ENCODE peak calls at places on chromosome 15, in ten cellular contexts. One of them, this sample, is unnamed.

GRCh38 chr15:56871867-56872266 is 46.6 kb upstream of the TCF12 start:
- DNase-seq in transverse colon: no peak
- DNase-seq in body of pancreas: no peak
- DNase-seq in A549: no peak
- DNase-seq in uterus: no peak
- DNase-seq in stomach: no peak
- DNase-seq in tibial nerve: no peak
- DNase-seq in ovary: no peak
- DNase-seq in GM12878: no peak
- DNase-seq in heart left ventricle: no peak
- DNase-seq in this sample: no peak

GRCh38 chr15:37004373-37004869 is 95.9 kb downstream of the MEIS2 start:
- DNase-seq in uterus: no peak
- DNase-seq in stomach: no peak
- DNase-seq in heart left ventricle: no peak
- DNase-seq in GM12878: no peak
- DNase-seq in body of pancreas: no peak
- DNase-seq in A549: no peak
- DNase-seq in tibial nerve: no peak
- DNase-seq in ovary: no peak
- DNase-seq in transverse colon: no peak
- DNase-seq in this sample: no peak

GRCh38 chr15:57902155-57902554 is 163.4 kb downstream of the ALDH1A2 start:
- DNase-seq in GM12878: no peak
- DNase-seq in tibial nerve: no peak
- DNase-seq in A549: no peak
- DNase-seq in transverse colon: no peak
- DNase-seq in uterus: no peak
- DNase-seq in ovary: no peak
- DNase-seq in body of pancreas: no peak
- DNase-seq in stomach: no peak
- DNase-seq in heart left ventricle: no peak
- DNase-seq in this sample: no peak

GRCh38 chr15:90530250-90531051 is 728 bp downstream of the CRTC3 start:
- DNase-seq in ovary: peak; percentile 78
- DNase-seq in tibial nerve: peak; percentile 17
- DNase-seq in heart left ventricle: peak; percentile 76
- DNase-seq in stomach: peak; percentile 44
- DNase-seq in GM12878: no peak
- DNase-seq in body of pancreas: peak; percentile 52
- DNase-seq in transverse colon: peak; percentile 57
- DNase-seq in uterus: peak; percentile 41
- DNase-seq in A549: peak; percentile 40
- DNase-seq in this sample: peak; percentile 59

GRCh38 chr15:25062551-25063430 is 108.0 kb downstream of the SNRPN start:
- DNase-seq in body of pancreas: peak; percentile 4
- DNase-seq in stomach: no peak
- DNase-seq in GM12878: no peak
- DNase-seq in heart left ventricle: no peak
- DNase-seq in A549: no peak
- DNase-seq in tibial nerve: no peak
- DNase-seq in uterus: no peak
- DNase-seq in ovary: no peak
- DNase-seq in transverse colon: no peak
- DNase-seq in this sample: peak; percentile 17

GRCh38 chr15:59438891-59439290 is 905 bp downstream of the FAM81A start:
- DNase-seq in A549: peak; percentile 38
- DNase-seq in ovary: peak; percentile 32
- DNase-seq in body of pancreas: no peak
- DNase-seq in heart left ventricle: no peak
- DNase-seq in transverse colon: peak; percentile 71
- DNase-seq in stomach: no peak
- DNase-seq in uterus: peak; percentile 56
- DNase-seq in GM12878: no peak
- DNase-seq in tibial nerve: no peak
- DNase-seq in this sample: no peak

GRCh38 chr15:80572337-80572736 is 122.8 kb upstream of the ABHD17C start:
- DNase-seq in stomach: peak; percentile 15
- DNase-seq in tibial nerve: no peak
- DNase-seq in GM12878: no peak
- DNase-seq in ovary: no peak
- DNase-seq in transverse colon: no peak
- DNase-seq in uterus: no peak
- DNase-seq in body of pancreas: no peak
- DNase-seq in A549: no peak
- DNase-seq in heart left ventricle: no peak
- DNase-seq in this sample: peak; percentile 8

GRCh38 chr15:79898369-79898768 is 1.6 kb upstream of the MTHFS start:
- DNase-seq in ovary: no peak
- DNase-seq in uterus: no peak
- DNase-seq in GM12878: no peak
- DNase-seq in body of pancreas: no peak
- DNase-seq in transverse colon: no peak
- DNase-seq in heart left ventricle: no peak
- DNase-seq in stomach: no peak
- DNase-seq in A549: no peak
- DNase-seq in tibial nerve: no peak
- DNase-seq in this sample: no peak

GRCh38 chr15:74214324-74215021 is 11.9 kb upstream of the STRA6 start:
- DNase-seq in stomach: no peak
- DNase-seq in heart left ventricle: no peak
- DNase-seq in uterus: no peak
- DNase-seq in A549: no peak
- DNase-seq in GM12878: no peak
- DNase-seq in ovary: no peak
- DNase-seq in body of pancreas: no peak
- DNase-seq in transverse colon: no peak
- DNase-seq in tibial nerve: no peak
- DNase-seq in this sample: no peak

GRCh38 chr15:74216949-74217348 is 14.4 kb upstream of the STRA6 start:
- DNase-seq in heart left ventricle: no peak
- DNase-seq in GM12878: no peak
- DNase-seq in ovary: no peak
- DNase-seq in A549: no peak
- DNase-seq in body of pancreas: no peak
- DNase-seq in uterus: no peak
- DNase-seq in transverse colon: no peak
- DNase-seq in stomach: no peak
- DNase-seq in tibial nerve: no peak
- DNase-seq in this sample: no peak

GRCh38 chr15:74218172-74218885 is 15.7 kb upstream of the STRA6 start:
- DNase-seq in GM12878: no peak
- DNase-seq in transverse colon: no peak
- DNase-seq in ovary: no peak
- DNase-seq in uterus: no peak
- DNase-seq in stomach: no peak
- DNase-seq in body of pancreas: no peak
- DNase-seq in A549: no peak
- DNase-seq in heart left ventricle: no peak
- DNase-seq in tibial nerve: no peak
- DNase-seq in this sample: no peak

GRCh38 chr15:74213858-74214284 is 11.3 kb upstream of the STRA6 start:
- DNase-seq in uterus: no peak
- DNase-seq in body of pancreas: no peak
- DNase-seq in transverse colon: no peak
- DNase-seq in GM12878: no peak
- DNase-seq in tibial nerve: no peak
- DNase-seq in A549: no peak
- DNase-seq in heart left ventricle: no peak
- DNase-seq in stomach: no peak
- DNase-seq in ovary: no peak
- DNase-seq in this sample: no peak

GRCh38 chr15:74215958-74216357 is 13.4 kb upstream of the STRA6 start:
- DNase-seq in uterus: no peak
- DNase-seq in body of pancreas: no peak
- DNase-seq in tibial nerve: no peak
- DNase-seq in ovary: no peak
- DNase-seq in A549: no peak
- DNase-seq in stomach: no peak
- DNase-seq in heart left ventricle: no peak
- DNase-seq in transverse colon: no peak
- DNase-seq in GM12878: no peak
- DNase-seq in this sample: no peak
- TF ChIP-seq POLR2A in uterus: no peak
- TF ChIP-seq POLR2A in body of pancreas: no peak
- TF ChIP-seq POLR2A in tibial nerve: no peak
- TF ChIP-seq POLR2A in ovary: no peak
- TF ChIP-seq POLR2A in A549: no peak
- TF ChIP-seq POLR2A in stomach: no peak
- TF ChIP-seq POLR2A in heart left ventricle: no peak
- TF ChIP-seq POLR2A in transverse colon: no peak
- TF ChIP-seq POLR2A in GM12878: no peak
- TF ChIP-seq POLR2A in this sample: no peak

GRCh38 chr15:40543082-40543481 is 21.8 kb downstream of the CCDC32 start:
- DNase-seq in heart left ventricle: no peak
- DNase-seq in body of pancreas: no peak
- DNase-seq in A549: no peak
- DNase-seq in stomach: no peak
- DNase-seq in ovary: no peak
- DNase-seq in uterus: no peak
- DNase-seq in GM12878: peak; percentile 51
- DNase-seq in tibial nerve: no peak
- DNase-seq in transverse colon: no peak
- DNase-seq in this sample: no peak

GRCh38 chr15:40543631-40544294 is 21.1 kb downstream of the CCDC32 start:
- DNase-seq in tibial nerve: no peak
- DNase-seq in GM12878: peak; percentile 94
- DNase-seq in A549: no peak
- DNase-seq in body of pancreas: no peak
- DNase-seq in uterus: no peak
- DNase-seq in ovary: no peak
- DNase-seq in heart left ventricle: no peak
- DNase-seq in stomach: no peak
- DNase-seq in transverse colon: no peak
- DNase-seq in this sample: no peak

GRCh38 chr15:40550381-40551037 is 14.3 kb downstream of the CCDC32 start:
- DNase-seq in heart left ventricle: no peak
- DNase-seq in tibial nerve: no peak
- DNase-seq in A549: no peak
- DNase-seq in body of pancreas: no peak
- DNase-seq in stomach: no peak
- DNase-seq in GM12878: peak; percentile 94
- DNase-seq in uterus: no peak
- DNase-seq in ovary: no peak
- DNase-seq in transverse colon: no peak
- DNase-seq in this sample: no peak

GRCh38 chr15:40549894-40550293 is 14.9 kb downstream of the CCDC32 start:
- DNase-seq in uterus: no peak
- DNase-seq in transverse colon: no peak
- DNase-seq in A549: no peak
- DNase-seq in ovary: no peak
- DNase-seq in heart left ventricle: peak; percentile 83
- DNase-seq in stomach: peak; percentile 75
- DNase-seq in GM12878: no peak
- DNase-seq in body of pancreas: peak; percentile 60
- DNase-seq in tibial nerve: no peak
- DNase-seq in this sample: peak; percentile 86

GRCh38 chr15:40545457-40545856 is 19.4 kb downstream of the CCDC32 start:
- DNase-seq in tibial nerve: no peak
- DNase-seq in stomach: no peak
- DNase-seq in heart left ventricle: no peak
- DNase-seq in body of pancreas: no peak
- DNase-seq in GM12878: no peak
- DNase-seq in ovary: no peak
- DNase-seq in transverse colon: no peak
- DNase-seq in uterus: no peak
- DNase-seq in A549: no peak
- DNase-seq in this sample: no peak
- TF ChIP-seq CTCF in tibial nerve: no peak
- TF ChIP-seq CTCF in stomach: no peak
- TF ChIP-seq CTCF in heart left ventricle: no peak
- TF ChIP-seq CTCF in body of pancreas: no peak
- TF ChIP-seq CTCF in GM12878: no peak
- TF ChIP-seq CTCF in ovary: no peak
- TF ChIP-seq CTCF in transverse colon: no peak
- TF ChIP-seq CTCF in uterus: no peak
- TF ChIP-seq CTCF in A549: no peak
- TF ChIP-seq CTCF in this sample: no peak

GRCh38 chr15:64809649-64810498 is 15.6 kb downstream of the PIF1 start:
- DNase-seq in GM12878: no peak
- DNase-seq in heart left ventricle: peak; percentile 86
- DNase-seq in uterus: peak; percentile 85
- DNase-seq in body of pancreas: peak; percentile 81
- DNase-seq in tibial nerve: peak; percentile 91
- DNase-seq in transverse colon: peak; percentile 83
- DNase-seq in stomach: peak; percentile 84
- DNase-seq in A549: peak; percentile 78
- DNase-seq in ovary: peak; percentile 87
- DNase-seq in this sample: peak; percentile 85

GRCh38 chr15:64807751-64808222 is 17.7 kb downstream of the PIF1 start:
- DNase-seq in heart left ventricle: no peak
- DNase-seq in tibial nerve: no peak
- DNase-seq in transverse colon: no peak
- DNase-seq in GM12878: no peak
- DNase-seq in uterus: no peak
- DNase-seq in ovary: no peak
- DNase-seq in A549: no peak
- DNase-seq in stomach: no peak
- DNase-seq in body of pancreas: no peak
- DNase-seq in this sample: no peak

GRCh38 chr15:64813075-64813474 is 12.4 kb downstream of the PIF1 start:
- DNase-seq in tibial nerve: no peak
- DNase-seq in uterus: no peak
- DNase-seq in A549: peak; percentile 39
- DNase-seq in heart left ventricle: no peak
- DNase-seq in stomach: no peak
- DNase-seq in GM12878: no peak
- DNase-seq in transverse colon: no peak
- DNase-seq in ovary: no peak
- DNase-seq in body of pancreas: no peak
- DNase-seq in this sample: no peak

GRCh38 chr15:64808785-64809453 is 16.5 kb downstream of the PIF1 start:
- DNase-seq in ovary: no peak
- DNase-seq in uterus: no peak
- DNase-seq in heart left ventricle: no peak
- DNase-seq in GM12878: no peak
- DNase-seq in tibial nerve: no peak
- DNase-seq in A549: no peak
- DNase-seq in transverse colon: no peak
- DNase-seq in body of pancreas: no peak
- DNase-seq in stomach: no peak
- DNase-seq in this sample: no peak

GRCh38 chr15:64810499-64811326 is 14.7 kb downstream of the PIF1 start:
- DNase-seq in stomach: no peak
- DNase-seq in ovary: no peak
- DNase-seq in GM12878: no peak
- DNase-seq in A549: no peak
- DNase-seq in uterus: no peak
- DNase-seq in transverse colon: no peak
- DNase-seq in heart left ventricle: no peak
- DNase-seq in body of pancreas: no peak
- DNase-seq in tibial nerve: no peak
- DNase-seq in this sample: no peak
- H3K27ac ChIP-seq in stomach: no peak overlapping the region
- H3K27ac ChIP-seq in ovary: no peak overlapping the region
- H3K27ac ChIP-seq in GM12878: no peak overlapping the region
- H3K27ac ChIP-seq in A549: no peak overlapping the region
- H3K27ac ChIP-seq in uterus: peak overlapping the region; percentile 52
- H3K27ac ChIP-seq in transverse colon: no peak overlapping the region
- H3K27ac ChIP-seq in heart left ventricle: no peak overlapping the region
- H3K27ac ChIP-seq in body of pancreas: no peak overlapping the region
- H3K27ac ChIP-seq in tibial nerve: no peak overlapping the region
- H3K27ac ChIP-seq in this sample: no peak overlapping the region

GRCh38 chr15:43751885-43752284 is 5.6 kb downstream of the PDIA3 start:
- DNase-seq in ovary: no peak
- DNase-seq in tibial nerve: no peak
- DNase-seq in body of pancreas: no peak
- DNase-seq in GM12878: no peak
- DNase-seq in A549: no peak
- DNase-seq in heart left ventricle: no peak
- DNase-seq in transverse colon: no peak
- DNase-seq in uterus: no peak
- DNase-seq in stomach: no peak
- DNase-seq in this sample: no peak

GRCh38 chr15:43749690-43750345 is 3.6 kb downstream of the PDIA3 start:
- DNase-seq in uterus: no peak
- DNase-seq in transverse colon: no peak
- DNase-seq in heart left ventricle: no peak
- DNase-seq in GM12878: peak; percentile 78
- DNase-seq in A549: no peak
- DNase-seq in ovary: no peak
- DNase-seq in stomach: peak; percentile 34
- DNase-seq in body of pancreas: no peak
- DNase-seq in tibial nerve: no peak
- DNase-seq in this sample: no peak

DNA sequence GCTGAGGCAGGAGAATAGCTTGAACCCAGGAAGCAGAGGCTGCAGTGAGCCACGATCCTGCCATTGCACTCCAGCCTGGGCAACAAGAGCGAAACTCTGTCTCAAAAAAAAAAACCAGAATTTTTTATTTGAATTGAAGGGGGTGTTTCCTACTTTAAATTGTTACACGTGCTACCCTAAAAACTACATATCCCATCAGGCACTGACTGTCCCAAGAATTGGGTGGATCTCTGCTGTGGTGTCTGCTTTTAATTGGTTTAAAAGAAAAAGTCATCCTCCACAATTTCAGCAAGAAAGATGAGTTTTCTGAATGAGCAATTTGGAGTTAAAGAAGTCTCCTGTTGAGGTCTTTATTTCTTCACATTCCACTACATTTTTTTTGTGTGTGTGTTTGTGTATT is 2.1 kb downstream of the PDIA3 start:
- DNase-seq in ovary: no peak
- DNase-seq in body of pancreas: no peak
- DNase-seq in stomach: no peak
- DNase-seq in transverse colon: no peak
- DNase-seq in uterus: no peak
- DNase-seq in A549: no peak
- DNase-seq in tibial nerve: no peak
- DNase-seq in GM12878: no peak
- DNase-seq in heart left ventricle: no peak
- DNase-seq in this sample: no peak
- TF ChIP-seq POLR2A in ovary: no peak
- TF ChIP-seq POLR2A in body of pancreas: no peak
- TF ChIP-seq POLR2A in stomach: no peak
- TF ChIP-seq POLR2A in transverse colon: no peak
- TF ChIP-seq POLR2A in uterus: no peak
- TF ChIP-seq POLR2A in A549: no peak
- TF ChIP-seq POLR2A in tibial nerve: no peak
- TF ChIP-seq POLR2A in GM12878: no peak
- TF ChIP-seq POLR2A in heart left ventricle: no peak
- TF ChIP-seq POLR2A in this sample: no peak

This sample was measured in right lobe of liver.